ENCODE peak calls at places on chromosomes 3 and 15, in eight cellular contexts. One of them, this sample, is unnamed.

GRCh38 chr3:146590521-146590920 is 14.6 kb downstream of the PLSCR5 start:
- DNase-seq in uterus: no peak
- DNase-seq in substantia nigra: no peak
- DNase-seq in activated B cell treated with CpG ODN at 0.5 μM for 24 hours: no peak
- DNase-seq in fibroblast of the aortic adventitia: peak
- DNase-seq in fibroblast of the conjunctiva: no peak
- DNase-seq in NCI-H1048: no peak
- DNase-seq in HTR-8/SVneo: no peak
- DNase-seq in this sample: no peak

GRCh38 chr3:102004561-102004960 is 155.2 kb downstream of the NFKBIZ start:
- DNase-seq in uterus: no peak
- DNase-seq in substantia nigra: no peak
- DNase-seq in activated B cell treated with CpG ODN at 0.5 μM for 24 hours: no peak
- DNase-seq in fibroblast of the aortic adventitia: no peak
- DNase-seq in fibroblast of the conjunctiva: no peak
- DNase-seq in NCI-H1048: no peak
- DNase-seq in HTR-8/SVneo: no peak
- DNase-seq in this sample: no peak

GRCh38 chr3:107217161-107217560 is 160.1 kb upstream of the CCDC54 start:
- DNase-seq in uterus: no peak
- DNase-seq in substantia nigra: no peak
- DNase-seq in activated B cell treated with CpG ODN at 0.5 μM for 24 hours: no peak
- DNase-seq in fibroblast of the aortic adventitia: peak
- DNase-seq in fibroblast of the conjunctiva: peak
- DNase-seq in NCI-H1048: no peak
- DNase-seq in HTR-8/SVneo: no peak
- DNase-seq in this sample: no peak

GRCh38 chr3:171967932-171968678 is 71.3 kb upstream of the FNDC3B start:
- DNase-seq in uterus: no peak
- DNase-seq in substantia nigra: no peak
- DNase-seq in activated B cell treated with CpG ODN at 0.5 μM for 24 hours: no peak
- DNase-seq in fibroblast of the aortic adventitia: peak
- DNase-seq in fibroblast of the conjunctiva: peak
- DNase-seq in NCI-H1048: no peak
- DNase-seq in HTR-8/SVneo: no peak
- DNase-seq in this sample: no peak

GRCh38 chr3:127783166-127783565 is 39.1 kb downstream of the MGLL start:
- DNase-seq in uterus: no peak
- DNase-seq in substantia nigra: no peak
- DNase-seq in activated B cell treated with CpG ODN at 0.5 μM for 24 hours: no peak
- DNase-seq in fibroblast of the aortic adventitia: no peak
- DNase-seq in fibroblast of the conjunctiva: no peak
- DNase-seq in NCI-H1048: no peak
- DNase-seq in HTR-8/SVneo: no peak
- DNase-seq in this sample: no peak

GRCh38 chr3:152870027-152870426 is 35.1 kb downstream of the P2RY1 start:
- DNase-seq in uterus: no peak
- DNase-seq in substantia nigra: no peak
- DNase-seq in activated B cell treated with CpG ODN at 0.5 μM for 24 hours: no peak
- DNase-seq in fibroblast of the aortic adventitia: no peak
- DNase-seq in fibroblast of the conjunctiva: no peak
- DNase-seq in NCI-H1048: no peak
- DNase-seq in HTR-8/SVneo: no peak
- DNase-seq in this sample: no peak

GRCh38 chr3:42213417-42213816 is 52.6 kb downstream of the CCK start:
- DNase-seq in uterus: no peak
- DNase-seq in substantia nigra: no peak
- DNase-seq in activated B cell treated with CpG ODN at 0.5 μM for 24 hours: no peak
- DNase-seq in fibroblast of the aortic adventitia: no peak
- DNase-seq in fibroblast of the conjunctiva: no peak
- DNase-seq in NCI-H1048: no peak
- DNase-seq in HTR-8/SVneo: no peak
- DNase-seq in this sample: no peak

GRCh38 chr15:81133782-81134461 is at the start of gene CFAP161:
- DNase-seq in uterus: peak
- DNase-seq in substantia nigra: peak
- DNase-seq in activated B cell treated with CpG ODN at 0.5 μM for 24 hours: no peak
- DNase-seq in fibroblast of the aortic adventitia: peak
- DNase-seq in fibroblast of the conjunctiva: no peak
- DNase-seq in NCI-H1048: no peak
- DNase-seq in HTR-8/SVneo: no peak
- DNase-seq in this sample: no peak

GRCh38 chr15:29040367-29040745 is 154.6 kb downstream of the APBA2 start:
- DNase-seq in uterus: no peak
- DNase-seq in substantia nigra: peak
- DNase-seq in activated B cell treated with CpG ODN at 0.5 μM for 24 hours: no peak
- DNase-seq in fibroblast of the aortic adventitia: peak
- DNase-seq in fibroblast of the conjunctiva: peak
- DNase-seq in NCI-H1048: no peak
- DNase-seq in HTR-8/SVneo: no peak
- DNase-seq in this sample: no peak

GRCh38 chr3:45119824-45120614 is 26.2 kb downstream of the CDCP1 start:
- DNase-seq in uterus: no peak
- DNase-seq in substantia nigra: no peak
- DNase-seq in activated B cell treated with CpG ODN at 0.5 μM for 24 hours: no peak
- DNase-seq in fibroblast of the aortic adventitia: no peak
- DNase-seq in fibroblast of the conjunctiva: no peak
- DNase-seq in NCI-H1048: no peak
- DNase-seq in HTR-8/SVneo: no peak
- DNase-seq in this sample: no peak

GRCh38 chr15:76333309-76333708 is 3.3 kb upstream of the ISL2 start:
- DNase-seq in uterus: no peak
- DNase-seq in substantia nigra: no peak
- DNase-seq in activated B cell treated with CpG ODN at 0.5 μM for 24 hours: no peak
- DNase-seq in fibroblast of the aortic adventitia: no peak
- DNase-seq in fibroblast of the conjunctiva: no peak
- DNase-seq in NCI-H1048: no peak
- DNase-seq in HTR-8/SVneo: no peak
- DNase-seq in this sample: no peak

GRCh38 chr3:14374444-14374883 is 27.9 kb upstream of the SLC6A6 start:
- DNase-seq in uterus: no peak
- DNase-seq in substantia nigra: no peak
- DNase-seq in activated B cell treated with CpG ODN at 0.5 μM for 24 hours: no peak
- DNase-seq in fibroblast of the aortic adventitia: no peak
- DNase-seq in fibroblast of the conjunctiva: no peak
- DNase-seq in NCI-H1048: no peak
- DNase-seq in HTR-8/SVneo: no peak
- DNase-seq in this sample: no peak

GRCh38 chr15:73727330-73728018 is 25.7 kb downstream of the INSYN1 start:
- DNase-seq in uterus: no peak
- DNase-seq in substantia nigra: no peak
- DNase-seq in activated B cell treated with CpG ODN at 0.5 μM for 24 hours: no peak
- DNase-seq in fibroblast of the aortic adventitia: peak
- DNase-seq in fibroblast of the conjunctiva: no peak
- DNase-seq in NCI-H1048: no peak
- DNase-seq in HTR-8/SVneo: no peak
- DNase-seq in this sample: no peak

GRCh38 chr3:78988324-78988723 is 779.5 kb downstream of the ROBO1 start:
- DNase-seq in uterus: no peak
- DNase-seq in substantia nigra: no peak
- DNase-seq in activated B cell treated with CpG ODN at 0.5 μM for 24 hours: no peak
- DNase-seq in fibroblast of the aortic adventitia: peak
- DNase-seq in fibroblast of the conjunctiva: no peak
- DNase-seq in NCI-H1048: no peak
- DNase-seq in HTR-8/SVneo: no peak
- DNase-seq in this sample: no peak

GRCh38 chr3:48222616-48223513 is at the start of gene CAMP:
- DNase-seq in uterus: no peak
- DNase-seq in substantia nigra: peak
- DNase-seq in activated B cell treated with CpG ODN at 0.5 μM for 24 hours: no peak
- DNase-seq in fibroblast of the aortic adventitia: peak
- DNase-seq in fibroblast of the conjunctiva: peak
- DNase-seq in NCI-H1048: no peak
- DNase-seq in HTR-8/SVneo: peak
- DNase-seq in this sample: no peak

GRCh38 chr15:93900476-93901400 is 330.6 kb upstream of the MCTP2 start:
- DNase-seq in uterus: no peak
- DNase-seq in substantia nigra: no peak
- DNase-seq in activated B cell treated with CpG ODN at 0.5 μM for 24 hours: no peak
- DNase-seq in fibroblast of the aortic adventitia: no peak
- DNase-seq in fibroblast of the conjunctiva: no peak
- DNase-seq in NCI-H1048: no peak
- DNase-seq in HTR-8/SVneo: no peak
- DNase-seq in this sample: no peak

GRCh38 chr3:45590822-45591546 is 3.6 kb upstream of the LIMD1 start:
- DNase-seq in uterus: no peak
- DNase-seq in substantia nigra: no peak
- DNase-seq in activated B cell treated with CpG ODN at 0.5 μM for 24 hours: no peak
- DNase-seq in fibroblast of the aortic adventitia: no peak
- DNase-seq in fibroblast of the conjunctiva: no peak
- DNase-seq in NCI-H1048: no peak
- DNase-seq in HTR-8/SVneo: no peak
- DNase-seq in this sample: no peak

GRCh38 chr15:70252056-70252935 is 154.6 kb upstream of the TLE3 start:
- DNase-seq in uterus: no peak
- DNase-seq in substantia nigra: no peak
- DNase-seq in activated B cell treated with CpG ODN at 0.5 μM for 24 hours: no peak
- DNase-seq in fibroblast of the aortic adventitia: no peak
- DNase-seq in fibroblast of the conjunctiva: no peak
- DNase-seq in NCI-H1048: no peak
- DNase-seq in HTR-8/SVneo: no peak
- DNase-seq in this sample: no peak

GRCh38 chr3:171055336-171056178 is 29.0 kb upstream of the SLC2A2 start:
- DNase-seq in uterus: no peak
- DNase-seq in substantia nigra: no peak
- DNase-seq in activated B cell treated with CpG ODN at 0.5 μM for 24 hours: no peak
- DNase-seq in fibroblast of the aortic adventitia: peak
- DNase-seq in fibroblast of the conjunctiva: no peak
- DNase-seq in NCI-H1048: no peak
- DNase-seq in HTR-8/SVneo: no peak
- DNase-seq in this sample: no peak

GRCh38 chr3:115623414-115623868 is at the start of gene GAP43:
- DNase-seq in uterus: peak
- DNase-seq in substantia nigra: peak
- DNase-seq in activated B cell treated with CpG ODN at 0.5 μM for 24 hours: no peak
- DNase-seq in fibroblast of the aortic adventitia: peak
- DNase-seq in fibroblast of the conjunctiva: peak
- DNase-seq in NCI-H1048: no peak
- DNase-seq in HTR-8/SVneo: peak
- DNase-seq in this sample: no peak

This sample was measured in vagina.